ENCODE peak calls at places on chromosome 17, in eight cellular contexts. C is CD8-positive, alpha-beta T cell; Z is stimulated activated CD8-positive, alpha-beta memory T cell treated with anti-CD3 and anti-CD28 coated beads, Interleukin-12 subunit alpha, Interleukin-12 subunit beta, amount 100 ng/mL, for 4 hours; R is type B pancreatic cell; A is body of pancreas; N is stimulated activated CD4-positive, alpha-beta T cell treated with anti-CD3 and anti-CD28 coated beads, Interleukin-1b, Interleukin-23, amount 100 ng/mL, for 24 hours; V is iPS-NIHi11; M is MM.1S. W is an unnamed sample.

GRCh38 chr17:79774561-79774975 is 3.4 kb upstream of the CBX2 start:
- DNase-seq in N (no peak), M (no peak), A (no peak), Z (no peak), C (no peak), V (no peak), R (no peak), W (no peak)

GRCh38 chr17:47709594-47709993 is 15.6 kb downstream of the TBKBP1 start:
- DNase-seq in C (no peak), M (no peak), Z (no peak), A (no peak), V (no peak), N (no peak), R (no peak), W (no peak)

GRCh38 chr17:71184716-71185115 is 936.1 kb upstream of the SOX9 start:
- DNase-seq in M (no peak), N (no peak), C (no peak), R (no peak), A (no peak), Z (no peak), V (no peak), W (no peak)

GRCh38 chr17:3845361-3845753 is 689 bp downstream of the NCBP3 start:
- DNase-seq in R (no peak), A (no peak), N (peak; percentile 27), V (no peak), M (peak; percentile 32), C (peak; percentile 44), Z (peak; percentile 11), W (no peak)

GRCh38 chr17:47267354-47267828 is 13.8 kb downstream of the ITGB3 start:
- DNase-seq in A (no peak), R (no peak), M (no peak), Z (no peak), C (no peak), V (no peak), N (no peak), W (no peak)

GRCh38 chr17:11637796-11638195 is 39.5 kb downstream of the DNAH9 start:
- DNase-seq in C (no peak), Z (no peak), M (no peak), A (no peak), N (no peak), V (no peak), R (no peak), W (no peak)

GRCh38 chr17:14308965-14309879 is 8.3 kb downstream of the HS3ST3B1 start:
- DNase-seq in R (peak; percentile 98), A (peak; percentile 95), M (no peak), V (peak; percentile 93), C (peak; percentile 87), N (peak; percentile 86), Z (peak; percentile 86), W (peak; percentile 93)

GRCh38 chr17:8900626-8901585 is 33.4 kb upstream of the PIK3R6 start:
- DNase-seq in C (peak; percentile 51), A (no peak), N (no peak), Z (no peak), R (no peak), V (no peak), M (no peak), W (no peak)

GRCh38 chr17:42964161-42964932 is at the start of gene AARSD1:
- DNase-seq in V (peak; percentile 90), M (peak; percentile 95), R (peak; percentile 91), Z (peak; percentile 76), A (peak; percentile 94), N (peak; percentile 84), C (peak; percentile 92), W (peak; percentile 75)

GRCh38 chr17:81712468-81713003 is 452 bp downstream of the SLC25A10 start:
- DNase-seq in A (peak; percentile 58), N (no peak), Z (no peak), R (no peak), C (no peak), V (peak; percentile 73), M (peak; percentile 37), W (no peak)

GRCh38 chr17:73397278-73397826 is 85.6 kb upstream of the CDC42EP4 start:
- DNase-seq in R (no peak), M (no peak), V (no peak), C (no peak), N (no peak), Z (no peak), A (no peak), W (no peak)

GRCh38 chr17:69448431-69449102 is 34.1 kb downstream of the MAP2K6 start:
- DNase-seq in R (no peak), M (no peak), N (no peak), Z (no peak), A (peak; percentile 44), V (peak; percentile 67), C (no peak), W (no peak)

GRCh38 chr17:65677932-65678331 is 116.5 kb upstream of the AXIN2 start:
- DNase-seq in Z (no peak), M (no peak), A (no peak), N (no peak), R (no peak), V (no peak), C (no peak), W (no peak)

GRCh38 chr17:40358323-40359038 is 6.1 kb downstream of the GJD3 start:
- DNase-seq in Z (peak; percentile 78), V (peak; percentile 92), N (peak; percentile 84), M (peak; percentile 80), A (peak; percentile 90), C (peak; percentile 85), R (peak; percentile 94), W (peak; percentile 79)

GRCh38 chr17:28996554-28997096 is 9.2 kb downstream of the SEZ6 start:
- DNase-seq in N (no peak), M (no peak), C (no peak), R (no peak), V (no peak), A (no peak), Z (no peak), W (no peak)

GRCh38 chr17:72631568-72631967 is 460.9 kb downstream of the SLC39A11 start:
- DNase-seq in A (no peak), V (no peak), C (no peak), M (no peak), Z (no peak), N (no peak), R (no peak), W (no peak)

GRCh38 chr17:39716073-39716818 is 14.1 kb downstream of the MIEN1 start:
- DNase-seq in A (no peak), R (no peak), M (no peak), V (no peak), Z (no peak), C (no peak), N (no peak), W (no peak)

GRCh38 chr17:72270530-72270929 is 149.7 kb downstream of the SOX9 start:
- DNase-seq in N (no peak), C (no peak), M (no peak), R (no peak), V (no peak), A (peak; percentile 10), Z (no peak), W (no peak)

GRCh38 chr17:80358131-80358530 is 56.8 kb upstream of the ENDOV start:
- DNase-seq in Z (no peak), R (no peak), M (no peak), N (no peak), A (no peak), V (no peak), C (no peak), W (no peak)

W was measured in T-helper 17 cell.